ENCODE peak calls at places on chromosomes 5 and 9, in ten cellular contexts. T is transverse colon, B is spleen, J is H1, X is prostate gland, H is HCT116, P is breast epithelium, F is sigmoid colon, M is GM12878, E is K562. Q is an unnamed sample.

GRCh38 chr9:38126730-38127129 is 57.7 kb upstream of the SHB start:
- DNase-seq in T (no peak), B (no peak), J (no peak), X (no peak), H (no peak), P (no peak), F (no peak), M (no peak), E (no peak), Q (no peak)

GRCh38 chr9:34127035-34127948 is 794 bp upstream of the DCAF12 start:
- DNase-seq in T (no peak), B (peak), J (no peak), X (no peak), H (no peak), P (no peak), F (no peak), M (no peak), E (peak), Q (no peak)

GRCh38 chr5:150217041-150217440 is 27.2 kb downstream of the SLC6A7 start:
- DNase-seq in T (peak), B (no peak), J (no peak), X (no peak), H (no peak), P (no peak), F (no peak), M (no peak), E (no peak), Q (no peak)

GRCh38 chr9:94054731-94055130 is 29.5 kb upstream of the PTPDC1 start:
- DNase-seq in T (no peak), B (no peak), J (no peak), X (no peak), H (no peak), P (no peak), F (peak), M (no peak), E (no peak), Q (no peak)

GRCh38 chr9:109255394-109255793 is 65.5 kb downstream of the EPB41L4B start:
- DNase-seq in T (no peak), B (no peak), J (no peak), X (no peak), H (no peak), P (no peak), F (no peak), M (no peak), E (no peak), Q (no peak)

GRCh38 chr5:114419941-114420340 is 58.1 kb downstream of the KCNN2 start:
- DNase-seq in T (no peak), B (no peak), J (no peak), X (no peak), H (no peak), P (no peak), F (no peak), M (no peak), E (no peak), Q (no peak)

GRCh38 chr9:91310037-91310436 is 51.7 kb downstream of the AUH start:
- DNase-seq in T (no peak), B (no peak), J (no peak), X (no peak), H (no peak), P (no peak), F (no peak), M (no peak), E (no peak), Q (no peak)

GRCh38 chr5:148972958-148973357 is 89.9 kb downstream of the SH3TC2 start:
- DNase-seq in T (no peak), B (no peak), J (no peak), X (no peak), H (peak), P (no peak), F (peak), M (no peak), E (no peak), Q (no peak)

GRCh38 chr9:111356567-111357244 is 26.7 kb upstream of the OR2K2 start:
- DNase-seq in T (no peak), B (no peak), J (no peak), X (no peak), H (peak), P (no peak), F (peak), M (no peak), E (peak), Q (no peak)

GRCh38 chr9:15253197-15253596 is 53.8 kb downstream of the TTC39B start:
- DNase-seq in T (no peak), B (no peak), J (no peak), X (no peak), H (no peak), P (no peak), F (no peak), M (no peak), E (no peak), Q (no peak)

GRCh38 chr5:10578869-10579268 is 15.0 kb downstream of the ANKRD33B start:
- DNase-seq in T (no peak), B (peak), J (no peak), X (no peak), H (no peak), P (no peak), F (no peak), M (peak), E (no peak), Q (no peak)

GRCh38 chr9:115456515-115456914 is 338.6 kb upstream of the TNC start:
- DNase-seq in T (no peak), B (no peak), J (no peak), X (no peak), H (no peak), P (no peak), F (no peak), M (no peak), E (no peak), Q (no peak)

GRCh38 chr5:56457887-56458451 is 224.8 kb upstream of the ANKRD55 start:
- DNase-seq in T (no peak), B (no peak), J (no peak), X (no peak), H (no peak), P (no peak), F (no peak), M (no peak), E (peak), Q (no peak)

GRCh38 chr9:72292184-72292787 is 72.7 kb downstream of the ZFAND5 start:
- DNase-seq in T (no peak), B (no peak), J (no peak), X (no peak), H (no peak), P (no peak), F (no peak), M (no peak), E (peak), Q (no peak)

GRCh38 chr5:40871177-40871576 is 30.0 kb downstream of the CARD6 start:
- DNase-seq in T (no peak), B (no peak), J (peak), X (no peak), H (no peak), P (no peak), F (no peak), M (no peak), E (no peak), Q (no peak)

GRCh38 chr5:154751854-154752253 is 3.3 kb upstream of the LARP1 start:
- DNase-seq in T (no peak), B (no peak), J (no peak), X (no peak), H (no peak), P (no peak), F (no peak), M (no peak), E (no peak), Q (no peak)

GRCh38 chr5:125331987-125332628 is 585.7 kb upstream of the ZNF608 start:
- DNase-seq in T (no peak), B (no peak), J (no peak), X (no peak), H (no peak), P (no peak), F (no peak), M (no peak), E (no peak), Q (no peak)

GRCh38 chr9:22722492-22722891 is 275.9 kb downstream of the DMRTA1 start:
- DNase-seq in T (no peak), B (no peak), J (no peak), X (no peak), H (no peak), P (no peak), F (no peak), M (no peak), E (no peak), Q (no peak)

GRCh38 chr9:133888048-133888778 is 103.9 kb downstream of the VAV2 start:
- DNase-seq in T (no peak), B (no peak), J (peak), X (no peak), H (no peak), P (no peak), F (no peak), M (no peak), E (no peak), Q (no peak)

GRCh38 chr9:35367451-35367850 is 122.5 kb upstream of the RUSC2 start:
- DNase-seq in T (no peak), B (no peak), J (no peak), X (no peak), H (no peak), P (no peak), F (no peak), M (no peak), E (no peak), Q (no peak)

GRCh38 chr5:43769576-43770352 is 166.8 kb downstream of the NNT start:
- DNase-seq in T (no peak), B (no peak), J (no peak), X (no peak), H (no peak), P (no peak), F (peak), M (no peak), E (no peak), Q (no peak)

GRCh38 chr5:106964102-106964501 is 706.6 kb downstream of the EFNA5 start:
- DNase-seq in T (no peak), B (no peak), J (no peak), X (no peak), H (no peak), P (no peak), F (no peak), M (no peak), E (no peak), Q (no peak)

GRCh38 chr9:71854811-71855210 is 56.2 kb downstream of the ABHD17B start:
- DNase-seq in T (no peak), B (no peak), J (no peak), X (no peak), H (no peak), P (no peak), F (no peak), M (no peak), E (no peak), Q (no peak)

GRCh38 chr9:70954126-70954525 is 167.3 kb downstream of the TRPM3 start:
- DNase-seq in T (no peak), B (no peak), J (no peak), X (no peak), H (peak), P (no peak), F (no peak), M (no peak), E (no peak), Q (no peak)

GRCh38 chr9:79969383-79969782 is 397.6 kb downstream of the TLE4 start:
- DNase-seq in T (no peak), B (no peak), J (no peak), X (no peak), H (no peak), P (no peak), F (no peak), M (no peak), E (no peak), Q (no peak)

GRCh38 chr9:21779397-21779796 is 23.0 kb upstream of the MTAP start:
- DNase-seq in T (no peak), B (no peak), J (no peak), X (no peak), H (no peak), P (no peak), F (no peak), M (no peak), E (no peak), Q (no peak)

GRCh38 chr5:112738180-112738560 is 485 bp downstream of the APC start:
- DNase-seq in T (no peak), B (no peak), J (peak), X (no peak), H (no peak), P (no peak), F (no peak), M (no peak), E (peak), Q (no peak)

GRCh38 chr5:157820593-157821252 is 38.2 kb downstream of the CLINT1 start:
- DNase-seq in T (no peak), B (no peak), J (no peak), X (peak), H (peak), P (no peak), F (no peak), M (no peak), E (peak), Q (no peak)

GRCh38 chr9:137082222-137082924 is 4.4 kb upstream of the MAN1B1 start:
- DNase-seq in T (no peak), B (peak), J (no peak), X (no peak), H (no peak), P (no peak), F (peak), M (no peak), E (no peak), Q (no peak)

GRCh38 chr5:665956-666711 is 27.0 kb downstream of the TPPP start:
- DNase-seq in T (no peak), B (peak), J (no peak), X (no peak), H (no peak), P (no peak), F (peak), M (no peak), E (no peak), Q (no peak)

GRCh38 chr9:4413856-4414255 is 76.4 kb upstream of the SLC1A1 start:
- DNase-seq in T (no peak), B (no peak), J (no peak), X (no peak), H (no peak), P (no peak), F (no peak), M (no peak), E (no peak), Q (no peak)

GRCh38 chr5:57834829-57835554 is 352.4 kb upstream of the ACTBL2 start:
- DNase-seq in T (no peak), B (no peak), J (peak), X (peak), H (no peak), P (no peak), F (no peak), M (no peak), E (no peak), Q (no peak)

GRCh38 chr9:19493174-19493811 is 84.5 kb downstream of the ACER2 start:
- DNase-seq in T (peak), B (no peak), J (peak), X (peak), H (peak), P (no peak), F (no peak), M (peak), E (peak), Q (peak)

GRCh38 chr5:81397169-81397568 is 3.2 kb upstream of the ACOT12 start:
- DNase-seq in T (no peak), B (no peak), J (no peak), X (no peak), H (no peak), P (no peak), F (no peak), M (no peak), E (peak), Q (no peak)

DNA sequence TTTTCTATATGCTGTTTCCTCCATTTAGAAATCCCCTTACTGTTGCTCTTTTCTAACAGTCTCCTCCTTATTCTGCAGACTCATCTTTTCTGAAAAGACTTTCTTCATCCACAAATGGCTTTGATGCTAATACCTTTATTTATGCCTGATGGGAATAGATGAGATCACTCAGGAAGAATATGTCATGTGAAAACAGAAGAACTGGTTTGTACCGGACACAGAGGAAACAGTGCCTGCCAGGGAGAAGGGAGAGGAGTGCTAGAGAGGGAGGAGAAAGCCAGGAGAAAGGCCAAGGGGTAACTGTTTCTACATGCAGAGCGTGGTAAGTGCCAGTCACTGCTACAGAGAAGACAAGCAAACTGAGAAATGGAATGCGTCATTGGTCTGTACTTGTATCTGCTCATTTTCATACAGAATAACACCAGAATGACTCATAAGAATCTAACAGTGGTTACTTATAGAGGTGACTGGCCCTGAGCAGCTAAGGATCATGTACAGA is 45.9 kb upstream of the PJA2 start:
- DNase-seq in T (peak), B (no peak), J (no peak), X (peak), H (peak), P (no peak), F (no peak), M (peak), E (peak), Q (peak)
- TF ChIP-seq POLR2AphosphoS5 in T (peak), B (peak), J (no peak), X (peak), H (peak), P (peak), F (peak), M (no peak), E (no peak), Q (no peak)

GRCh38 chr5:135508496-135509005 is 27.2 kb downstream of the NEUROG1 start:
- DNase-seq in T (no peak), B (no peak), J (no peak), X (peak), H (no peak), P (no peak), F (no peak), M (no peak), E (no peak), Q (no peak)
- TF ChIP-seq POLR2A in T (no peak), B (no peak), J (no peak), X (no peak), H (no peak), P (no peak), F (no peak), M (no peak), E (no peak), Q (no peak)

GRCh38 chr5:140327589-140327988 is 18.8 kb downstream of the HBEGF start:
- DNase-seq in T (no peak), B (no peak), J (no peak), X (no peak), H (no peak), P (no peak), F (no peak), M (no peak), E (no peak), Q (no peak)

GRCh38 chr5:140322751-140323731 is 20.1 kb upstream of the PFDN1 start:
- DNase-seq in T (no peak), B (no peak), J (no peak), X (peak), H (no peak), P (peak), F (peak), M (no peak), E (no peak), Q (no peak)

GRCh38 chr5:140324041-140324833 is 21.3 kb upstream of the PFDN1 start:
- DNase-seq in T (no peak), B (no peak), J (no peak), X (no peak), H (no peak), P (no peak), F (no peak), M (no peak), E (no peak), Q (no peak)

GRCh38 chr5:140325486-140325885 is 20.9 kb downstream of the HBEGF start:
- DNase-seq in T (no peak), B (no peak), J (no peak), X (no peak), H (no peak), P (no peak), F (no peak), M (no peak), E (no peak), Q (no peak)

GRCh38 chr5:140324834-140325195 is 21.6 kb downstream of the HBEGF start:
- DNase-seq in T (no peak), B (no peak), J (no peak), X (no peak), H (no peak), P (no peak), F (no peak), M (no peak), E (no peak), Q (no peak)
- TF ChIP-seq POLR2AphosphoS5 in T (no peak), B (no peak), J (no peak), X (no peak), H (no peak), P (no peak), F (no peak), M (no peak), E (no peak), Q (no peak)

DNA sequence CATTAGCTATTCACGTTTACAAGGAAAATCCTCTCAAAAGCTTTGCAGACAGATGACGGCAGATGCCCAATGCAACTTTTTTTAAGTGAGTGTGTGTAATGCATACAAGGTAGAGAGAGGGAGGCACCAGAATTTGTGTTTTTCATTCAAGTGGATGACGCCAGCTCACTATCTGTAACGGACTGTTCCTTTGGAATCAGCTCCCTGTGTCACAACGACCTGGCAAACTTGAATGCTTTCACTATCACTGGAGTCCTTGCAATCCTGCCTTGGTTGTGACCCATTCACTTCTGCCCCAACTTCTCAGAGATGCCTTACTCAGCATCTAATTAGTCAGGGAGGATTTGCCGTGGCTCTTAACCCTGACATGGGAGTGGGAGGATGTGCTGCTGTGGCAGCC is 148.5 kb downstream of the BNC2 start:
- DNase-seq in T (peak), B (no peak), J (no peak), X (peak), H (no peak), P (no peak), F (peak), M (no peak), E (no peak), Q (no peak)
- TF ChIP-seq POLR2A in T (no peak), B (no peak), J (no peak), X (no peak), H (no peak), P (no peak), F (no peak), M (no peak), E (no peak), Q (no peak)

DNA sequence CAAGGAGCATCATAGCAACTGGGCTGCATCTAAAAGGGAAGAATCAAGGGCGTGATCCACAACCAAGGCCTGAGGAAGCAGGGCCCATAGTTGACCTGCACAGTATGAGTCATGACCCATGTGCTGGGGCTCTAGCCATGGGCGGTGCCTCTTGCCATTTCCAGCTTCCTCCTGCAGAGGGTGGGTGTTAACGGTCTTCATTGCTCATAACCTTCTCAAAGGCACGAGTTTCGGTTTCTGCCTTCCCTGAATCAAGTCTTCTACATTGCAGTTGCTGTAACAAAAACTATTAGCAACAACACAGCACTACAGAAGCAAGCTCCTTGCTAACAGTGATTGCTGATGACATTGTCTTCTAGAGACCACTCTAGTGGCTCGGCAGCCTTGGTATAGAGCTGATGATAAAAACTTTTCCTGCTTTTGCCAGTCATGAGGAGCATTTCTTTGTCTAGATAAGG is 66.9 kb downstream of the CTSL start:
- DNase-seq in T (peak), B (no peak), J (no peak), X (no peak), H (peak), P (no peak), F (peak), M (peak), E (peak), Q (no peak)
- TF ChIP-seq POLR2AphosphoS5 in T (no peak), B (peak), J (no peak), X (no peak), H (peak), P (no peak), F (no peak), M (no peak), E (peak), Q (no peak)

GRCh38 chr5:36726767-36727166 is 120.4 kb downstream of the SLC1A3 start:
- DNase-seq in T (no peak), B (no peak), J (no peak), X (no peak), H (no peak), P (no peak), F (no peak), M (no peak), E (no peak), Q (no peak)

GRCh38 chr5:36726317-36726716 is 119.9 kb downstream of the SLC1A3 start:
- DNase-seq in T (no peak), B (no peak), J (no peak), X (no peak), H (no peak), P (no peak), F (no peak), M (no peak), E (no peak), Q (no peak)

GRCh38 chr5:36723921-36724320 is 117.5 kb downstream of the SLC1A3 start:
- DNase-seq in T (no peak), B (peak), J (no peak), X (no peak), H (no peak), P (no peak), F (no peak), M (peak), E (no peak), Q (no peak)

GRCh38 chr5:36722913-36723312 is 116.5 kb downstream of the SLC1A3 start:
- DNase-seq in T (no peak), B (no peak), J (no peak), X (no peak), H (no peak), P (no peak), F (no peak), M (peak), E (no peak), Q (no peak)

GRCh38 chr5:36724429-36725332 is 118.3 kb downstream of the SLC1A3 start:
- DNase-seq in T (peak), B (peak), J (no peak), X (no peak), H (no peak), P (no peak), F (no peak), M (peak), E (peak), Q (peak)
- TF ChIP-seq POLR2A in T (no peak), B (no peak), J (no peak), X (no peak), H (no peak), P (no peak), F (no peak), M (peak), E (no peak), Q (peak)